ENCODE peak calls at places on chromosomes 16 and 17, in four cellular contexts. T is neural progenitor cell, N is A549, X is IMR-90. Z is an unnamed sample.

GRCh38 chr17:77126519-77126918 is 14.2 kb upstream of the SEC14L1 start:
- DNase-seq in T (no peak), N (no peak), X (no peak), Z (peak; percentile 37)

GRCh38 chr17:43010667-43011308 is 4.2 kb downstream of the IFI35 start:
- DNase-seq in T (no peak), N (no peak), X (no peak), Z (no peak)

GRCh38 chr17:29237476-29238132 is 9.1 kb upstream of the CRYBA1 start:
- DNase-seq in T (no peak), N (no peak), X (peak; percentile 80), Z (no peak)

GRCh38 chr16:1159973-1160772 is 7.3 kb downstream of the CACNA1H start:
- DNase-seq in T (no peak), N (no peak), X (no peak), Z (no peak)

GRCh38 chr16:56620311-56620897 is 5.2 kb upstream of the MT1E start:
- DNase-seq in T (no peak), N (no peak), X (no peak), Z (no peak)

GRCh38 chr17:16479264-16479663 is 12.7 kb downstream of the LRRC75A start:
- DNase-seq in T (no peak), N (no peak), X (no peak), Z (no peak)

GRCh38 chr16:68335175-68335574 is 24.4 kb downstream of the PRMT7 start:
- DNase-seq in T (no peak), N (no peak), X (peak; percentile 42), Z (no peak)

GRCh38 chr17:80942360-80943345 is 49.0 kb upstream of the CHMP6 start:
- DNase-seq in T (no peak), N (no peak), X (peak; percentile 82), Z (no peak)

GRCh38 chr16:7524419-7524818 is 191.8 kb downstream of the RBFOX1 start:
- DNase-seq in T (no peak), N (no peak), X (no peak), Z (no peak)

GRCh38 chr17:32627233-32628008 is 140.6 kb downstream of the CDK5R1 start:
- DNase-seq in T (peak; percentile 91), N (no peak), X (no peak), Z (no peak)

GRCh38 chr16:67943256-67943618 is 683 bp downstream of the LCAT start:
- DNase-seq in T (no peak), N (no peak), X (no peak), Z (no peak)

GRCh38 chr16:63602206-63602927 is 1519.5 kb downstream of the CDH11 start:
- DNase-seq in T (no peak), N (no peak), X (no peak), Z (no peak)

GRCh38 chr17:2177235-2177811 is 122.4 kb downstream of the HIC1 start:
- DNase-seq in T (no peak), N (no peak), X (peak; percentile 83), Z (no peak)

GRCh38 chr17:40511136-40511535 is 9.7 kb upstream of the TNS4 start:
- DNase-seq in T (no peak), N (no peak), X (no peak), Z (no peak)

GRCh38 chr17:40509626-40510327 is 8.4 kb upstream of the TNS4 start:
- DNase-seq in T (no peak), N (no peak), X (no peak), Z (no peak)

GRCh38 chr17:40511667-40512221 is 10.3 kb upstream of the TNS4 start:
- DNase-seq in T (no peak), N (no peak), X (no peak), Z (no peak)

GRCh38 chr17:40514013-40514875 is 12.8 kb upstream of the TNS4 start:
- DNase-seq in T (no peak), N (no peak), X (no peak), Z (no peak)

DNA sequence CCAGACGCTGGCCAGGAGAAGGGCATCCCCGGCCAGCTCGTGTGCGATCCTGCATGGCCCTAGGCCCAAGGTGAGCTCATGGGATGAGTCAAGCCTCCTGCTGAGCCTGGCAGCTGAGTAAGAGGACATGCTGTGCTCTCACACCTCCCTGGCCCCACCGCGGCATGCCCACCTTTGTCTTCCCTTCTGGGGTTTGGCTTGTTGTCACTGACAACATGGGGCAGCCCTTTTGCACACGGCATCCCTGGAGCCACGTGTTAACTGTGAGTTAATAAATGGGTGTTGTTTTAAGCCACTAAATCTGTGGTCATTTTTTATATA is 8.9 kb upstream of the TNS4 start:
- DNase-seq in T (no peak), N (peak; percentile 90), X (peak; percentile 68), Z (peak; percentile 94)
- H3K27ac ChIP-seq in T (no peak overlapping the region), N (peak overlapping the region; percentile 97), X (no peak overlapping the region), Z (peak overlapping the region; percentile 89)

GRCh38 chr17:66375121-66375520 is 72.7 kb downstream of the PRKCA start:
- DNase-seq in T (no peak), N (no peak), X (no peak), Z (no peak)
- H3K27ac ChIP-seq in T (no peak overlapping the region), N (peak overlapping the region; percentile 33), X (no peak overlapping the region), Z (no peak overlapping the region)

GRCh38 chr17:78364436-78365281 is 4.8 kb upstream of the SOCS3 start:
- DNase-seq in T (peak; percentile 81), N (no peak), X (no peak), Z (no peak)

GRCh38 chr17:78367193-78367592 is 7.3 kb upstream of the SOCS3 start:
- DNase-seq in T (no peak), N (no peak), X (no peak), Z (no peak)

GRCh38 chr17:78368348-78368747 is 8.5 kb upstream of the SOCS3 start:
- DNase-seq in T (no peak), N (no peak), X (no peak), Z (no peak)

GRCh38 chr17:78365561-78366108 is 5.8 kb upstream of the SOCS3 start:
- DNase-seq in T (peak; percentile 98), N (no peak), X (no peak), Z (no peak)

GRCh38 chr17:78366109-78366848 is 6.4 kb upstream of the SOCS3 start:
- DNase-seq in T (no peak), N (no peak), X (no peak), Z (no peak)
- H3K27ac ChIP-seq in T (peak overlapping the region; percentile 97), N (peak overlapping the region; percentile 31), X (peak overlapping the region; percentile 51), Z (no peak overlapping the region)

DNA sequence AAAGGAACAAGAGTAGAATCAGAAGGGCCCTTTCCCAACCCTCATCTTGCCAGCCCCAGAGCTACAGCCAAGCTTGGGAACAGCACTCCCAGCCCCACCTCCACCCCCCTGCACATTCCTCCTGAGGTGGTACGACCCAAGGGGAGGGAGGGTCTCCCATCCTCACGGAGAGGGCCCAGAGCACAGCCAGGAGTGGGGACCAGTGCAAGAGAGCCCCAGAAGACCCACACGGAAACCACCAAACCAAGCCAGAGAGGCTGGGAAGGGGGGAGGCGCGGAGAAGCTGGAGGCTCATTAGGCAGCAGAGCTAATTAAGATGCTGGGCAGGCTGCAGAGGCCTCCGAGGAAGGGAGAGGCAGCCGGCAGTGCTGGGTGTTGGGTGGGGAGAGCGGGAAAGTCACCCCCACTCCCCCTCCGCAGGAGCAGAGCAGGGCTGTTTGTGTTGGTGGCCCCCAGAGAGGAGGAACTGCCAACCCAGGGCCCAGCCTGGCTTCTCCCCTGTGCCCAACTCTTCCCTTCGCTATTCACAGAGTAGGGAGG is 2.4 kb downstream of the CACNB1 start:
- DNase-seq in T (peak; percentile 67), N (no peak), X (no peak), Z (no peak)
- H3K27ac ChIP-seq in T (no peak overlapping the region), N (peak overlapping the region; percentile 96), X (no peak overlapping the region), Z (no peak overlapping the region)

Z was measured in epithelial cell of prostate.